ENCODE peak calls at places on chromosomes 1 and 21, in nine cellular contexts. M is stimulated activated CD4-positive, alpha-beta T cell treated with anti-CD3 and anti-CD28 coated beads, Interleukin-2, amount 100 ng/mL, for 24 hours; Q is HL-60; U is K562; L is T47D; H is heart right ventricle; D is PC-3; O is HEK293T; E is neural crest cell. K is an unnamed sample.
A peak's percentile ranks its signal among the peaks of the same experiment; 100 is the strongest.

GRCh38 chr1:78619446-78619802 is 824 bp upstream of the IFI44L start:
- DNase-seq in O (no peak), E (no peak), M (no peak), U (no peak), L (no peak), H (no peak), Q (no peak), D (no peak), K (no peak)

GRCh38 chr1:110056776-110057175 is 13.7 kb downstream of the ALX3 start:
- DNase-seq in E (no peak), L (no peak), H (no peak), U (no peak), O (no peak), M (no peak), D (peak; percentile 13), Q (no peak), K (no peak)

GRCh38 chr1:214551436-214552173 is at the start of gene PTPN14:
- DNase-seq in M (peak; percentile 9), E (peak; percentile 75), L (peak; percentile 98), O (peak; percentile 92), U (peak; percentile 54), Q (peak; percentile 9), D (peak; percentile 99), H (peak; percentile 89), K (peak; percentile 90)

GRCh38 chr1:235822685-235823084 is 44.0 kb downstream of the LYST start:
- DNase-seq in U (no peak), E (no peak), L (no peak), O (no peak), Q (no peak), M (no peak), D (no peak), H (no peak), K (no peak)

GRCh38 chr21:45981154-45981606 is 390 bp upstream of the COL6A1 start:
- DNase-seq in U (peak; percentile 94), O (peak; percentile 91), E (peak; percentile 71), M (peak; percentile 53), H (peak; percentile 85), D (peak; percentile 66), Q (peak; percentile 32), L (peak; percentile 69), K (peak; percentile 87)

GRCh38 chr1:211735208-211736170 is 60.1 kb upstream of the NEK2 start:
- DNase-seq in E (peak; percentile 27), H (no peak), U (peak; percentile 66), M (no peak), Q (no peak), L (peak; percentile 64), O (peak; percentile 66), D (peak; percentile 99), K (peak; percentile 33)

GRCh38 chr1:31799895-31800676 is 15.7 kb downstream of the SPOCD1 start:
- DNase-seq in O (no peak), U (no peak), M (no peak), H (no peak), D (no peak), E (no peak), Q (no peak), L (no peak), K (no peak)

GRCh38 chr1:227709451-227709850 is 25.7 kb downstream of the JMJD4 start:
- DNase-seq in Q (no peak), U (no peak), O (no peak), D (no peak), M (no peak), H (no peak), E (no peak), L (no peak), K (no peak)

GRCh38 chr1:89962024-89962741 is 32.7 kb upstream of the ZNF326 start:
- DNase-seq in E (no peak), H (peak; percentile 21), D (no peak), Q (no peak), M (no peak), O (no peak), U (no peak), L (no peak), K (no peak)

GRCh38 chr1:10935724-10936123 is 76.7 kb upstream of the TARDBP start:
- DNase-seq in U (no peak), E (no peak), M (no peak), O (no peak), L (no peak), D (no peak), H (no peak), Q (no peak), K (no peak)

GRCh38 chr1:27660300-27660837 is 11.6 kb downstream of the IFI6 start:
- DNase-seq in O (no peak), Q (no peak), L (no peak), D (peak; percentile 14), E (no peak), H (no peak), U (no peak), M (no peak), K (no peak)

GRCh38 chr1:167949770-167950169 is 12.9 kb upstream of the MPC2 start:
- DNase-seq in L (no peak), U (no peak), D (no peak), O (no peak), H (no peak), E (no peak), Q (no peak), M (no peak), K (no peak)

GRCh38 chr1:165891461-165891860 is 64.0 kb downstream of the UCK2 start:
- DNase-seq in Q (no peak), M (no peak), L (no peak), D (no peak), O (no peak), U (no peak), E (no peak), H (no peak), K (no peak)

GRCh38 chr21:19029816-19030215 is 626.2 kb upstream of the TMPRSS15 start:
- DNase-seq in L (no peak), D (no peak), E (no peak), U (no peak), M (no peak), Q (no peak), O (no peak), H (no peak), K (no peak)

GRCh38 chr1:1361982-1362423 is 3.6 kb upstream of the MXRA8 start:
- DNase-seq in E (no peak), H (peak; percentile 38), U (no peak), O (no peak), Q (no peak), L (peak; percentile 38), D (no peak), M (no peak), K (no peak)

GRCh38 chr1:88708011-88708410 is 23.9 kb downstream of the PKN2 start:
- DNase-seq in D (peak; percentile 76), O (no peak), M (no peak), U (no peak), E (no peak), Q (no peak), L (peak; percentile 73), H (no peak), K (no peak)

GRCh38 chr1:156661932-156662587 is 15.1 kb downstream of the NES start:
- DNase-seq in H (no peak), L (no peak), O (no peak), E (no peak), D (no peak), U (no peak), M (no peak), Q (peak; percentile 41), K (no peak)

GRCh38 chr1:31799196-31799894 is 16.5 kb downstream of the SPOCD1 start:
- DNase-seq in M (no peak), H (no peak), U (no peak), L (no peak), Q (no peak), E (no peak), O (no peak), D (no peak), K (no peak)

GRCh38 chr1:203342192-203342940 is 8.6 kb downstream of the FMOD start:
- DNase-seq in O (peak; percentile 86), U (peak; percentile 87), L (peak; percentile 78), M (peak; percentile 66), D (peak; percentile 71), E (peak; percentile 72), H (peak; percentile 43), Q (peak; percentile 18), K (peak; percentile 50)

GRCh38 chr1:197423006-197423405 is 155.0 kb downstream of the CRB1 start:
- DNase-seq in U (no peak), D (peak; percentile 65), Q (no peak), L (no peak), E (no peak), M (no peak), H (no peak), O (no peak), K (no peak)

GRCh38 chr21:26719750-26720149 is 125.5 kb downstream of the ADAMTS1 start:
- DNase-seq in L (no peak), M (no peak), E (no peak), U (no peak), Q (no peak), D (no peak), H (peak; percentile 18), O (no peak), K (peak; percentile 21)

GRCh38 chr1:232174306-232174705 is 455.6 kb downstream of the SIPA1L2 start:
- DNase-seq in H (no peak), O (no peak), E (no peak), U (no peak), D (no peak), Q (peak; percentile 24), L (no peak), M (no peak), K (no peak)

GRCh38 chr1:91537281-91538069 is 36.8 kb downstream of the CDC7 start:
- DNase-seq in D (no peak), L (no peak), H (no peak), M (no peak), O (no peak), U (no peak), Q (no peak), E (no peak), K (no peak)

GRCh38 chr1:30063621-30064280 is 659.6 kb downstream of the MATN1 start:
- DNase-seq in E (no peak), M (no peak), H (no peak), U (no peak), Q (no peak), D (peak; percentile 27), L (no peak), O (no peak), K (no peak)

GRCh38 chr1:209783338-209783737 is 1.0 kb downstream of the C1orf74 start:
- DNase-seq in M (no peak), U (no peak), D (no peak), L (no peak), H (no peak), Q (no peak), E (no peak), O (no peak), K (no peak)

GRCh38 chr1:1183221-1183747 is 9.6 kb downstream of the TTLL10 start:
- DNase-seq in D (no peak), O (no peak), Q (no peak), H (no peak), M (no peak), L (no peak), E (no peak), U (no peak), K (peak; percentile 16)

GRCh38 chr1:242710847-242711246 is 186.3 kb upstream of the PLD5 start:
- DNase-seq in Q (no peak), M (no peak), D (no peak), H (no peak), U (no peak), O (no peak), L (no peak), E (no peak), K (no peak)

GRCh38 chr21:36976882-36977651 is 10.6 kb upstream of the HLCS start:
- DNase-seq in D (peak; percentile 96), H (peak; percentile 35), U (peak; percentile 62), Q (peak; percentile 51), M (peak; percentile 30), E (peak; percentile 34), O (peak; percentile 73), L (peak; percentile 89), K (no peak)

GRCh38 chr1:1326075-1326605 is 1.5 kb downstream of the CPTP start:
- DNase-seq in D (no peak), O (no peak), M (no peak), U (no peak), H (no peak), E (no peak), Q (no peak), L (no peak), K (no peak)

GRCh38 chr1:35756064-35756463 is 13.7 kb downstream of the CLSPN start:
- DNase-seq in H (no peak), Q (no peak), L (no peak), M (no peak), D (no peak), U (no peak), O (no peak), E (no peak), K (no peak)

GRCh38 chr21:30882907-30883597 is 1.7 kb upstream of the KRTAP11-1 start:
- DNase-seq in H (no peak), M (no peak), D (peak; percentile 43), U (no peak), E (no peak), O (no peak), L (no peak), Q (no peak), K (no peak)

K was measured in left cardiac atrium.